ENCODE peak calls at places on chromosomes 16 and 17, in ten cellular contexts. E, W, U, B, R, X, H, K, J and V are unnamed samples. For H3K36me3, the result is how much of the 10 kb centered on the place peaks cover.

GRCh38 chr17:29617125-29617480 is 5.6 kb downstream of the CORO6 start:
- DNase-seq in E (peak), W (peak), U (peak), B (peak), R (peak), X (peak), H (peak), K (peak), J (no peak), V (peak)

GRCh38 chr17:42579794-42580551 is 2.4 kb upstream of the PSMC3IP start:
- DNase-seq in E (peak), W (no peak), U (no peak), B (no peak), R (no peak), X (no peak), H (no peak), K (no peak), J (no peak), V (no peak)

GRCh38 chr17:21199311-21199710 is 14.7 kb downstream of the TMEM11 start:
- DNase-seq in E (no peak), W (no peak), U (no peak), B (peak), R (no peak), X (no peak), H (no peak), K (no peak), J (no peak), V (no peak)

GRCh38 chr16:75550211-75550662 is 5.8 kb downstream of the TMEM231 start:
- DNase-seq in E (no peak), W (peak), U (peak), B (peak), R (no peak), X (peak), H (peak), K (no peak), J (no peak), V (no peak)

GRCh38 chr17:14553847-14554246 is 253.0 kb downstream of the HS3ST3B1 start:
- DNase-seq in E (no peak), W (no peak), U (no peak), B (no peak), R (no peak), X (no peak), H (no peak), K (no peak), J (no peak), V (no peak)

GRCh38 chr17:60941028-60941427 is 263.4 kb downstream of the BCAS3 start:
- DNase-seq in E (no peak), W (peak), U (peak), B (peak), R (no peak), X (peak), H (peak), K (no peak), J (peak), V (no peak)

GRCh38 chr17:79945591-79946255 is 89.9 kb downstream of the TBC1D16 start:
- DNase-seq in E (peak), W (no peak), U (no peak), B (no peak), R (no peak), X (no peak), H (no peak), K (no peak), J (no peak), V (no peak)

GRCh38 chr17:71342726-71343125 is 778.1 kb upstream of the SOX9 start:
- DNase-seq in E (no peak), W (no peak), U (no peak), B (no peak), R (no peak), X (no peak), H (no peak), K (no peak), J (no peak), V (no peak)

GRCh38 chr16:47966325-47966724 is 189.5 kb downstream of the ABCC12 start:
- DNase-seq in E (no peak), W (no peak), U (no peak), B (no peak), R (no peak), X (no peak), H (no peak), K (no peak), J (no peak), V (no peak)

GRCh38 chr17:20010886-20011402 is 1.8 kb downstream of the SPECC1 start:
- DNase-seq in E (no peak), W (no peak), U (no peak), B (no peak), R (no peak), X (no peak), H (no peak), K (no peak), J (no peak), V (no peak)

GRCh38 chr17:76550712-76551615 is 11.1 kb downstream of the PRCD start:
- DNase-seq in E (no peak), W (no peak), U (peak), B (peak), R (no peak), X (no peak), H (no peak), K (no peak), J (no peak), V (no peak)

GRCh38 chr17:73391331-73392265 is 79.8 kb upstream of the CDC42EP4 start:
- DNase-seq in E (no peak), W (no peak), U (no peak), B (no peak), R (no peak), X (no peak), H (no peak), K (no peak), J (no peak), V (no peak)

GRCh38 chr16:31464348-31464769 is 5.1 kb downstream of the ARMC5 start:
- DNase-seq in E (peak), W (peak), U (no peak), B (no peak), R (no peak), X (no peak), H (no peak), K (no peak), J (no peak), V (no peak)

GRCh38 chr16:20918486-20919239 is 18.1 kb downstream of the LYRM1 start:
- DNase-seq in E (no peak), W (no peak), U (peak), B (peak), R (peak), X (peak), H (peak), K (no peak), J (no peak), V (no peak)

GRCh38 chr17:80422276-80422675 is 7.3 kb downstream of the ENDOV start:
- DNase-seq in E (peak), W (no peak), U (no peak), B (no peak), R (no peak), X (no peak), H (no peak), K (no peak), J (no peak), V (no peak)

GRCh38 chr17:39740357-39741111 is 2.8 kb downstream of the GRB7 start:
- DNase-seq in E (no peak), W (peak), U (peak), B (peak), R (no peak), X (no peak), H (peak), K (no peak), J (no peak), V (no peak)

GRCh38 chr17:35774499-35774898 is 13.8 kb downstream of the C17orf50 start:
- DNase-seq in E (peak), W (peak), U (peak), B (peak), R (no peak), X (peak), H (peak), K (no peak), J (peak), V (no peak)

GRCh38 chr17:62033317-62033716 is 31.8 kb downstream of the MED13 start:
- DNase-seq in E (no peak), W (no peak), U (no peak), B (no peak), R (no peak), X (no peak), H (no peak), K (no peak), J (no peak), V (no peak)
- H3K36me3 ChIP-seq in E (under half), W (under half), U (under half), B (half or more), R (half or more), X (half or more), H (under half), K (under half), J (half or more), V (under half)

DNA sequence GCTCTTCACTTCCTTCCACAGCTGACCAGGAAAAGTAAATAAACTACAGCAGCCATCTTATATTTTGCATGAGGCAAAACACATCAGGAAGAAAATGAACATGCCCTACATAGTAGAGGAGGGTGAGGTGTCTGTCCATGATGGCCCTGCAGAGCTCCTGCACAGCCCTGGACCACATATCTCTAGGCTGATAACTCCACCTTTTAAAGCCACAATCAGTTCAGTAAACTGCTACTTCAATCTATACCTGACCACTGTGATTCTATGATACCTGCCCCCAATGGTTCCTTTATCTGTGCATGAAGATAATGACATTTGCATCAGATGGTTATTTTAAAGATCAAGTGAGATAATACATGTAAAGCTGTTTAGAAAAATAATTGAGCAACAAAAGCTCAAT is 82.2 kb downstream of the HELZ start:
- DNase-seq in E (no peak), W (no peak), U (no peak), B (no peak), R (no peak), X (no peak), H (no peak), K (no peak), J (no peak), V (no peak)
- H3K36me3 ChIP-seq in E (under half), W (under half), U (under half), B (under half), R (under half), X (half or more), H (under half), K (under half), J (under half), V (under half)

GRCh38 chr17:8062435-8062806 is 23.6 kb downstream of the ALOX15B start:
- DNase-seq in E (no peak), W (peak), U (peak), B (peak), R (no peak), X (no peak), H (no peak), K (no peak), J (no peak), V (no peak)

GRCh38 chr17:8062807-8063483 is 24.1 kb downstream of the ALOX15B start:
- DNase-seq in E (no peak), W (no peak), U (no peak), B (no peak), R (no peak), X (no peak), H (no peak), K (no peak), J (no peak), V (no peak)

GRCh38 chr17:8059131-8059530 is 20.3 kb downstream of the ALOX15B start:
- DNase-seq in E (peak), W (no peak), U (no peak), B (no peak), R (no peak), X (no peak), H (no peak), K (no peak), J (no peak), V (no peak)

GRCh38 chr17:8057691-8058114 is 18.8 kb downstream of the ALOX15B start:
- DNase-seq in E (peak), W (peak), U (peak), B (peak), R (peak), X (no peak), H (peak), K (no peak), J (no peak), V (no peak)

GRCh38 chr17:8060274-8060673 is 21.4 kb downstream of the ALOX15B start:
- DNase-seq in E (no peak), W (peak), U (peak), B (peak), R (peak), X (no peak), H (peak), K (peak), J (no peak), V (peak)
- H3K36me3 ChIP-seq in E (under half), W (under half), U (under half), B (under half), R (under half), X (under half), H (under half), K (under half), J (under half), V (under half)

GRCh38 chr17:65388911-65389310 is 172.5 kb downstream of the AXIN2 start:
- DNase-seq in E (no peak), W (no peak), U (no peak), B (peak), R (no peak), X (no peak), H (no peak), K (no peak), J (no peak), V (no peak)

GRCh38 chr17:65385726-65386125 is 175.7 kb downstream of the AXIN2 start:
- DNase-seq in E (no peak), W (no peak), U (no peak), B (no peak), R (no peak), X (no peak), H (no peak), K (no peak), J (no peak), V (no peak)

GRCh38 chr17:65389956-65390355 is 171.5 kb downstream of the AXIN2 start:
- DNase-seq in E (no peak), W (no peak), U (peak), B (peak), R (no peak), X (no peak), H (no peak), K (no peak), J (no peak), V (no peak)

GRCh38 chr17:65387322-65387721 is 174.1 kb downstream of the AXIN2 start:
- DNase-seq in E (no peak), W (no peak), U (no peak), B (no peak), R (no peak), X (no peak), H (no peak), K (no peak), J (no peak), V (no peak)

GRCh38 chr17:65389426-65389825 is 172.0 kb downstream of the AXIN2 start:
- DNase-seq in E (no peak), W (no peak), U (no peak), B (peak), R (no peak), X (no peak), H (no peak), K (no peak), J (no peak), V (no peak)
- H3K36me3 ChIP-seq in E (under half), W (under half), U (under half), B (under half), R (under half), X (under half), H (under half), K (under half), J (under half), V (under half)

GRCh38 chr17:3827124-3827773 is 18.8 kb downstream of the NCBP3 start:
- DNase-seq in E (no peak), W (peak), U (peak), B (peak), R (peak), X (no peak), H (peak), K (peak), J (no peak), V (peak)

GRCh38 chr17:3828151-3828851 is 17.7 kb downstream of the NCBP3 start:
- DNase-seq in E (no peak), W (no peak), U (peak), B (no peak), R (no peak), X (peak), H (no peak), K (no peak), J (no peak), V (no peak)

GRCh38 chr17:3821101-3821500 is 20.1 kb upstream of the ITGAE start:
- DNase-seq in E (no peak), W (no peak), U (no peak), B (no peak), R (no peak), X (no peak), H (no peak), K (no peak), J (no peak), V (no peak)

GRCh38 chr17:3828852-3829232 is 17.2 kb downstream of the NCBP3 start:
- DNase-seq in E (no peak), W (no peak), U (no peak), B (no peak), R (no peak), X (no peak), H (no peak), K (no peak), J (no peak), V (no peak)

DNA sequence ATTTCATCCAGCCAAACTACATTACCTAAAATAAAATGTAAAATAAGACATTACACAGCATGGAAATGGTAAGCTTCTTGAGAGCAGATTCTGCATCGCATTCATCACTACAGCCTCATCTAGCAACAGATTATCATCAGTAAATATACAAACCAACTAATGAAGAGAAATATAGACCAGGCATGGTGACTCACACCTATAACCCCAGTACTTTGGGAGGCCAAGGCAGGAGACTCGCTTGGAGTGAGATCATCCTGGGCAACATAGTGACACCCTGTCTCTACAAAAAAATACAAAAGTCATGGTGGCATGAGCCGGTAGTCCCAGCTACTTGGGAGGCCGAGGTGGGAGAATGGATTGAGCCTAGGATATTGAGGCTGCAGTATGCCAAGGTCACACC is 19.9 kb downstream of the NCBP3 start:
- DNase-seq in E (no peak), W (no peak), U (no peak), B (peak), R (no peak), X (no peak), H (no peak), K (no peak), J (no peak), V (no peak)
- H3K36me3 ChIP-seq in E (under half), W (under half), U (under half), B (half or more), R (half or more), X (half or more), H (under half), K (under half), J (under half), V (half or more)

DNA sequence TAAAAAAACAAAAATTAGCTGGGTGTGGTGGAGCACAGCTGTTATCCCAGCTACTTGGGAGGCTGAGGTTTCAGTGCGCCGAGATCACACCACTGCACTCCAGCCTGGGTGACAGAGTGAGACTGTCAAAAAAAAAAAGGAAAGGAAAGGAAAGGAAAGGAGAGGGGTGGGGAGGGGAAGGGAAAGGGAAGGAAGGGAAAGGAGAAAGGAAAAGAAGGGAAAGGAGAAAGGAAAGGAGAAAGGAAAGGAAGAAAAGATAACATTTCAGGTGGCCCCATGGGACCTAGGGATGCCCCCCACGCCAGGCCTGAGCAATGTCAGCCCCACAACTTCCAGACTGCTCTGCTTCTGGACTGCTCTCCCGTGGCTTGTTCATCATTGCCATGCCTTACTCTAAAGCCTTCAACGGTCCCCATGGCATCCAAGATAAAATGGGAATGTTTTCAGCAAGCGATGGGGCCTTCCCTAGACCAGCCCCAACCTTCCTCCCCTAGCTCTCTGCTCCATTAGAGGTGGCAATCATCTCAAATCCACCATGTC is 36.8 kb downstream of the DDX19A start:
- DNase-seq in E (no peak), W (no peak), U (no peak), B (no peak), R (no peak), X (no peak), H (no peak), K (no peak), J (no peak), V (no peak)
- H3K36me3 ChIP-seq in E (under half), W (under half), U (under half), B (under half), R (under half), X (under half), H (under half), K (under half), J (under half), V (under half)

GRCh38 chr16:1668612-1669319 is 9.3 kb upstream of the JPT2 start:
- DNase-seq in E (no peak), W (no peak), U (no peak), B (no peak), R (no peak), X (no peak), H (no peak), K (no peak), J (no peak), V (no peak)
- H3K36me3 ChIP-seq in E (under half), W (under half), U (half or more), B (under half), R (half or more), X (half or more), H (under half), K (half or more), J (half or more), V (half or more)